ENCODE peak calls at places on chromosomes 13 and 19, in seven cellular contexts. B is HepG2, J is Panc1, X is K562, A is upper lobe of left lung, C is GM12878, I is HCT116. H is an unnamed sample. For H3K9me3, the result is how much of the 10 kb centered on the place peaks cover.

GRCh38 chr19:39363909-39364457 is 21.8 kb downstream of the SAMD4B start:
- ATAC-seq in B (no peak), J (peak), X (no peak), A (no peak), C (peak), I (no peak), H (peak)

GRCh38 chr13:103883698-103884097 is 817.5 kb upstream of the SLC10A2 start:
- ATAC-seq in B (no peak), J (no peak), X (no peak), A (no peak), C (peak), I (no peak), H (no peak)

GRCh38 chr19:2350656-2351055 is 9.4 kb upstream of the TMPRSS9 start:
- ATAC-seq in B (no peak), J (no peak), X (no peak), A (no peak), C (no peak), I (no peak), H (no peak)

GRCh38 chr19:8209965-8210659 is 942 bp downstream of the CERS4 start:
- ATAC-seq in B (peak), J (no peak), X (no peak), A (no peak), C (peak), I (no peak), H (no peak)

GRCh38 chr13:98182153-98182552 is 5.1 kb upstream of the RNF113B start:
- ATAC-seq in B (no peak), J (no peak), X (no peak), A (no peak), C (no peak), I (no peak), H (no peak)

GRCh38 chr19:54616057-54616456 is 14.2 kb upstream of the LILRB1 start:
- ATAC-seq in B (no peak), J (no peak), X (no peak), A (no peak), C (peak), I (no peak), H (no peak)

GRCh38 chr13:33508060-33508459 is 222.5 kb upstream of the STARD13 start:
- ATAC-seq in B (no peak), J (no peak), X (no peak), A (no peak), C (no peak), I (no peak), H (no peak)

GRCh38 chr19:2546128-2547032 is 70.5 kb downstream of the GADD45B start:
- ATAC-seq in B (peak), J (peak), X (peak), A (peak), C (no peak), I (no peak), H (no peak)

GRCh38 chr19:45568732-45569131 is 15.9 kb downstream of the OPA3 start:
- ATAC-seq in B (no peak), J (no peak), X (no peak), A (peak), C (no peak), I (peak), H (no peak)

GRCh38 chr13:28552288-28552687 is 57.4 kb upstream of the FLT1 start:
- ATAC-seq in B (no peak), J (no peak), X (no peak), A (no peak), C (no peak), I (no peak), H (no peak)

GRCh38 chr19:18090545-18091216 is 3.9 kb upstream of the IL12RB1 start:
- ATAC-seq in B (no peak), J (peak), X (peak), A (no peak), C (no peak), I (no peak), H (no peak)

GRCh38 chr13:99237981-99238662 is 20.1 kb downstream of the GPR18 start:
- ATAC-seq in B (no peak), J (no peak), X (no peak), A (no peak), C (peak), I (no peak), H (no peak)

GRCh38 chr13:80123945-80124344 is 217.0 kb downstream of the SPRY2 start:
- ATAC-seq in B (no peak), J (no peak), X (no peak), A (no peak), C (no peak), I (no peak), H (no peak)

GRCh38 chr19:10505583-10506229 is 2.5 kb upstream of the KEAP1 start:
- ATAC-seq in B (no peak), J (peak), X (peak), A (peak), C (peak), I (peak), H (no peak)

DNA sequence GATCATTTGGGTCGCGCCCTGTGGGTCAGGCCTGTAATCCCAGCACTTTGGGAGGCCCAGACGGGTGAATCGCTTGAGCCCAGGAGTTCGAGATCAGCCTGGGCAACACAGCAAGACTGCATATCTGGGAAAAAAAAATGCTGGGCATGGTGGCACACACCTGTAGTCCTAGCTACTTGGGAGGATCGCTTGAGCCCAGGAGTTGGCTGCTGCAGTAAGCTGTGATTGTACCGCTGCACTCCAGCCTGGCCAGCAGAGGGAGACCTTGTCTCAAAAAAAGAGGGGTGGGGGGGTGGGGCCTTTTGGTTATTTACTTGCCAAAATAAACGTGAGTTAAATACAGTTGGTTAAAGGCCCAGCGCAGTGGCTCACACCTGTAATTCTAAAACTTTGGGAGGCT is 9.8 kb upstream of the ZNF544 start:
- ATAC-seq in B (no peak), J (peak), X (peak), A (no peak), C (peak), I (peak), H (no peak)
- H3K9me3 ChIP-seq in B (half or more), J (under half), X (under half), A (half or more), C (under half), I (under half), H (under half)

GRCh38 chr19:14446336-14447036 is 13.4 kb downstream of the PKN1 start:
- ATAC-seq in B (no peak), J (no peak), X (no peak), A (no peak), C (no peak), I (no peak), H (no peak)

GRCh38 chr19:14442904-14443631 is 10.0 kb downstream of the PKN1 start:
- ATAC-seq in B (no peak), J (no peak), X (no peak), A (no peak), C (no peak), I (no peak), H (no peak)

GRCh38 chr19:14440049-14440448 is 6.9 kb downstream of the PKN1 start:
- ATAC-seq in B (no peak), J (no peak), X (peak), A (peak), C (peak), I (no peak), H (peak)

GRCh38 chr19:14441041-14441938 is 8.2 kb downstream of the PKN1 start:
- ATAC-seq in B (no peak), J (peak), X (no peak), A (no peak), C (no peak), I (no peak), H (no peak)

GRCh38 chr19:14443632-14444216 is 10.6 kb downstream of the PKN1 start:
- ATAC-seq in B (no peak), J (no peak), X (no peak), A (no peak), C (no peak), I (no peak), H (no peak)
- TF ChIP-seq POLR2AphosphoS5 in B (no peak), J (no peak), X (no peak), A (no peak), C (no peak), I (no peak), H (no peak)

GRCh38 chr19:48346161-48346560 is 17.6 kb downstream of the TMEM143 start:
- ATAC-seq in B (no peak), J (no peak), X (no peak), A (no peak), C (no peak), I (no peak), H (no peak)

GRCh38 chr19:48350856-48351255 is 12.9 kb downstream of the TMEM143 start:
- ATAC-seq in B (no peak), J (no peak), X (no peak), A (no peak), C (no peak), I (no peak), H (no peak)

GRCh38 chr19:48348039-48348438 is 15.7 kb downstream of the TMEM143 start:
- ATAC-seq in B (peak), J (no peak), X (no peak), A (no peak), C (no peak), I (no peak), H (no peak)

GRCh38 chr19:48351341-48351752 is 12.4 kb downstream of the TMEM143 start:
- ATAC-seq in B (peak), J (peak), X (peak), A (peak), C (peak), I (peak), H (peak)

GRCh38 chr19:48348737-48349136 is 15.0 kb downstream of the TMEM143 start:
- ATAC-seq in B (no peak), J (no peak), X (no peak), A (no peak), C (no peak), I (no peak), H (no peak)
- H3K4me3 ChIP-seq in B (no peak), J (no peak), X (no peak), A (no peak), C (no peak), I (no peak), H (no peak)

GRCh38 chr13:74761794-74762193 is 627.6 kb upstream of the KLF12 start:
- ATAC-seq in B (no peak), J (no peak), X (no peak), A (no peak), C (no peak), I (no peak), H (no peak)
- H3K9me3 ChIP-seq in B (under half), J (under half), X (under half), A (under half), C (under half), I (under half), H (under half)

GRCh38 chr13:60572003-60572792 is 175.2 kb downstream of the TDRD3 start:
- ATAC-seq in B (peak), J (peak), X (peak), A (no peak), C (no peak), I (peak), H (no peak)
- TF ChIP-seq POLR2AphosphoS5 in B (no peak), J (no peak), X (no peak), A (no peak), C (no peak), I (no peak), H (no peak)

GRCh38 chr19:47581605-47582319 is 8.8 kb upstream of the ZNF541 start:
- ATAC-seq in B (no peak), J (no peak), X (no peak), A (peak), C (no peak), I (no peak), H (no peak)

GRCh38 chr19:47589824-47590223 is 16.9 kb upstream of the ZNF541 start:
- ATAC-seq in B (no peak), J (no peak), X (no peak), A (no peak), C (no peak), I (no peak), H (no peak)

GRCh38 chr19:47582320-47582909 is 9.5 kb upstream of the ZNF541 start:
- ATAC-seq in B (no peak), J (no peak), X (no peak), A (no peak), C (no peak), I (no peak), H (no peak)

DNA sequence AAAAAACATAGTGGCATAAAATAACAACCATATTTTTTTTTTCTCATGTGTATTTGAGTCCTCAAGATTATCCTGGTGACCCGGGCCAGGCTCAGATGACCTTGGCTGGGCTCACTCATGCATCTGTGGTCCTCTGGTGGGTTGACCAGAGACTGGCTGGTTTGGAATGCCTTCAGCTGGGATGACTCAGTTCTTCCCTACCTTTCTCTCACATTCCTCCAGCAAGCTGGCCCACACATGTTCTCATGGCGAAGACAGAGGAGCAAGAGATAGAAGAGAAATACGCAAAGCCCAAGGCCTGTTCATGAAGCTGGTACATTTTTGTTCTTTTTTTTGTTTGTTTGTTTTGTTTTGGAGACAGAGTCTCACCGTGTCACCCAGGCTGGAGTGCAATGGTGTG is 14.3 kb upstream of the ZNF541 start:
- ATAC-seq in B (no peak), J (no peak), X (no peak), A (no peak), C (no peak), I (no peak), H (no peak)
- H3K4me3 ChIP-seq in B (no peak), J (no peak), X (no peak), A (no peak), C (no peak), I (no peak), H (no peak)

H was measured in gastroesophageal sphincter.